ENCODE peak calls at places on chromosomes 3 and 15, in four cellular contexts. One of them, this sample, is unnamed.

GRCh38 chr15:94383706-94384105 is 152.3 kb downstream of the MCTP2 start:
- DNase-seq in K562: no peak
- DNase-seq in H1: no peak
- DNase-seq in HepG2: no peak
- DNase-seq in this sample: no peak

GRCh38 chr3:26406636-26407035 is 215.9 kb upstream of the LRRC3B start:
- DNase-seq in H1: no peak
- DNase-seq in HepG2: no peak
- DNase-seq in K562: no peak
- DNase-seq in this sample: no peak

GRCh38 chr3:5768546-5768945 is 581.0 kb downstream of the EDEM1 start:
- DNase-seq in H1: no peak
- DNase-seq in K562: no peak
- DNase-seq in HepG2: no peak
- DNase-seq in this sample: no peak

GRCh38 chr3:197942956-197943556 is 6.9 kb upstream of the RPL35A start:
- DNase-seq in K562: peak
- DNase-seq in H1: no peak
- DNase-seq in HepG2: no peak
- DNase-seq in this sample: peak

GRCh38 chr15:77992356-77993222 is 84.9 kb downstream of the TBC1D2B start:
- DNase-seq in K562: no peak
- DNase-seq in H1: no peak
- DNase-seq in HepG2: no peak
- DNase-seq in this sample: no peak

GRCh38 chr3:17799312-17799711 is 56.9 kb upstream of the TBC1D5 start:
- DNase-seq in HepG2: no peak
- DNase-seq in K562: no peak
- DNase-seq in H1: no peak
- DNase-seq in this sample: no peak

GRCh38 chr3:12294885-12295580 is 6.2 kb downstream of the PPARG start:
- DNase-seq in HepG2: no peak
- DNase-seq in H1: no peak
- DNase-seq in K562: no peak
- DNase-seq in this sample: peak

GRCh38 chr3:137906985-137907649 is 102.8 kb upstream of the CLDN18 start:
- DNase-seq in HepG2: no peak
- DNase-seq in H1: no peak
- DNase-seq in K562: no peak
- DNase-seq in this sample: no peak

GRCh38 chr3:72290859-72291641 is 506.1 kb upstream of the PROK2 start:
- DNase-seq in K562: no peak
- DNase-seq in H1: no peak
- DNase-seq in HepG2: no peak
- DNase-seq in this sample: no peak

GRCh38 chr15:80978685-80979084 is 10.9 kb downstream of the MESD start:
- DNase-seq in H1: no peak
- DNase-seq in HepG2: no peak
- DNase-seq in K562: peak
- DNase-seq in this sample: no peak

GRCh38 chr3:194985031-194985578 is 285.9 kb downstream of the XXYLT1 start:
- DNase-seq in H1: peak
- DNase-seq in HepG2: peak
- DNase-seq in K562: no peak
- DNase-seq in this sample: peak

GRCh38 chr3:127393131-127393820 is 105.4 kb upstream of the PRR20G start:
- DNase-seq in H1: no peak
- DNase-seq in K562: no peak
- DNase-seq in HepG2: no peak
- DNase-seq in this sample: no peak

GRCh38 chr3:48609088-48610005 is at the start of gene UQCRC1:
- DNase-seq in HepG2: peak
- DNase-seq in H1: peak
- DNase-seq in K562: peak
- DNase-seq in this sample: peak

GRCh38 chr3:51916418-51916817 is 13.3 kb upstream of the IQCF1 start:
- DNase-seq in HepG2: no peak
- DNase-seq in K562: no peak
- DNase-seq in H1: no peak
- DNase-seq in this sample: no peak

GRCh38 chr3:179969525-179969924 is 67.2 kb downstream of the PEX5L start:
- DNase-seq in HepG2: no peak
- DNase-seq in H1: no peak
- DNase-seq in K562: no peak
- DNase-seq in this sample: peak

GRCh38 chr15:57640935-57641682 is 49.4 kb downstream of the MYZAP start:
- DNase-seq in HepG2: peak
- DNase-seq in H1: no peak
- DNase-seq in K562: peak
- DNase-seq in this sample: no peak

GRCh38 chr3:163943664-163944063 is 1134.6 kb downstream of the SI start:
- DNase-seq in K562: no peak
- DNase-seq in HepG2: no peak
- DNase-seq in H1: no peak
- DNase-seq in this sample: no peak

GRCh38 chr15:29045717-29046116 is 159.9 kb downstream of the APBA2 start:
- DNase-seq in HepG2: no peak
- DNase-seq in K562: no peak
- DNase-seq in H1: no peak
- DNase-seq in this sample: no peak
- TF ChIP-seq FOSL1 in HepG2: no peak
- TF ChIP-seq FOSL1 in K562: no peak
- TF ChIP-seq FOSL1 in H1: no peak
- TF ChIP-seq FOSL1 in this sample: no peak

GRCh38 chr3:157836022-157836421 is 270.2 kb downstream of the SHOX2 start:
- DNase-seq in HepG2: no peak
- DNase-seq in H1: no peak
- DNase-seq in K562: no peak
- DNase-seq in this sample: no peak

GRCh38 chr3:157840513-157840912 is 265.7 kb downstream of the SHOX2 start:
- DNase-seq in HepG2: no peak
- DNase-seq in K562: no peak
- DNase-seq in H1: no peak
- DNase-seq in this sample: no peak

GRCh38 chr3:157832588-157832987 is 273.6 kb downstream of the SHOX2 start:
- DNase-seq in HepG2: no peak
- DNase-seq in K562: no peak
- DNase-seq in H1: no peak
- DNase-seq in this sample: no peak

GRCh38 chr3:157838457-157838856 is 267.8 kb downstream of the SHOX2 start:
- DNase-seq in K562: no peak
- DNase-seq in H1: no peak
- DNase-seq in HepG2: no peak
- DNase-seq in this sample: no peak

GRCh38 chr3:157837341-157837740 is 268.9 kb downstream of the SHOX2 start:
- DNase-seq in H1: no peak
- DNase-seq in HepG2: no peak
- DNase-seq in K562: no peak
- DNase-seq in this sample: no peak
- TF ChIP-seq SIN3A in H1: no peak
- TF ChIP-seq SIN3A in HepG2: no peak
- TF ChIP-seq SIN3A in K562: no peak
- TF ChIP-seq SIN3A in this sample: no peak

GRCh38 chr3:124907957-124908356 is 20.8 kb upstream of the ITGB5 start:
- DNase-seq in H1: no peak
- DNase-seq in HepG2: no peak
- DNase-seq in K562: no peak
- DNase-seq in this sample: no peak
- TF ChIP-seq SP1 in H1: no peak
- TF ChIP-seq SP1 in HepG2: no peak
- TF ChIP-seq SP1 in K562: no peak
- TF ChIP-seq SP1 in this sample: no peak

GRCh38 chr3:170355738-170356595 is 1.5 kb upstream of the SKIL start:
- DNase-seq in HepG2: no peak
- DNase-seq in K562: peak
- DNase-seq in H1: no peak
- DNase-seq in this sample: no peak

GRCh38 chr3:170357176-170357919 is at the start of gene SKIL:
- DNase-seq in HepG2: peak
- DNase-seq in H1: no peak
- DNase-seq in K562: peak
- DNase-seq in this sample: peak

GRCh38 chr3:170356596-170357175 is 829 bp upstream of the SKIL start:
- DNase-seq in K562: peak
- DNase-seq in H1: peak
- DNase-seq in HepG2: peak
- DNase-seq in this sample: no peak

GRCh38 chr3:170359178-170359704 is 1.7 kb downstream of the SKIL start:
- DNase-seq in HepG2: no peak
- DNase-seq in H1: no peak
- DNase-seq in K562: no peak
- DNase-seq in this sample: no peak

DNA sequence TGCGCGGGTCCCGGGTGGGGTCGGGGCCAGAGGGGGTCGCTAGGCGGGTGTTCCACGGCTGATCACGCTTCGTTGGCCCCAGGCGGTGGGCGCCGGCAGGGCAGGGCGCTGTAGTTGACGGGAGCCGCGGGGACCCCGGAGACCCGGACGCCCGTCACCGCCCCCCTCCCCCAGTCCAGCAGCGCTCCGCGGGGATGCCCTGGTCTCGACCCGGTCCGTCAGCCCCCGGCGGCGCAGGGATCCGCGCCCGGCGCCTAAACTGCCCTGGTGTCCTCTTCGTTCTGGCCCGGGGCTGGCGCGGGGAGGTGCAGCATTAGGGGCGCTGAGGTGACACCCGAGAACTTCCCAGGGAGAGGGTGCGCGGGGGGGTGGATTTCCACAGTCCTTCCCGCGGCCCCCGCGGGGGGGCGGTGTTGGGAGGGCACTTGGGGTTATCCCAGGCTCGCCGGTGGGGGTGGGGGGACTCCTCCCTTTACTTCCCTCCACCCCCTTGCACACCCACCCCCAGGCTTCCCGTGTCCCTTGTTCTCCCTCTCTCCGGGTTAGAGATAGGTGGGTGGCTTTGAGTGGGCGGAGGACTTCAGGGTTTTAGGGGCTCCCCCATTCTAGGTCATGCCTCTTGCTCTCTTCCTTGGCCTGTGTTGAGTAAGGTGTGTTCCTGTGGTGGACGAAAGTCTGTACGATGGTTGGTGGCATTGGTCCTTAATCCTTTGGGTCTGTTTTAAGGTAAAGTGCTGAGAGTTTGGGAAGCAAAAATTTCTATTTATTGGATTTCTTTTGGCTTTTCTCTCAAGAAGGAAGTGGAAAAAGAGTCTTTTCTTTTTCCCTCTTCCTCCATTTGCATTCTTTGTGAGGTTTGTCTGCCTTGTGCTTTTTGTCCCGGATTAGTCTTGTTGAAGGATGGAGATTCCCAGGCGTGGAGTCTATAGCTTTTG is 672 bp downstream of the SKIL start:
- DNase-seq in K562: peak
- DNase-seq in HepG2: peak
- DNase-seq in H1: no peak
- DNase-seq in this sample: no peak
- TF ChIP-seq FOSL1 in K562: no peak
- TF ChIP-seq FOSL1 in HepG2: no peak
- TF ChIP-seq FOSL1 in H1: no peak
- TF ChIP-seq FOSL1 in this sample: no peak

DNA sequence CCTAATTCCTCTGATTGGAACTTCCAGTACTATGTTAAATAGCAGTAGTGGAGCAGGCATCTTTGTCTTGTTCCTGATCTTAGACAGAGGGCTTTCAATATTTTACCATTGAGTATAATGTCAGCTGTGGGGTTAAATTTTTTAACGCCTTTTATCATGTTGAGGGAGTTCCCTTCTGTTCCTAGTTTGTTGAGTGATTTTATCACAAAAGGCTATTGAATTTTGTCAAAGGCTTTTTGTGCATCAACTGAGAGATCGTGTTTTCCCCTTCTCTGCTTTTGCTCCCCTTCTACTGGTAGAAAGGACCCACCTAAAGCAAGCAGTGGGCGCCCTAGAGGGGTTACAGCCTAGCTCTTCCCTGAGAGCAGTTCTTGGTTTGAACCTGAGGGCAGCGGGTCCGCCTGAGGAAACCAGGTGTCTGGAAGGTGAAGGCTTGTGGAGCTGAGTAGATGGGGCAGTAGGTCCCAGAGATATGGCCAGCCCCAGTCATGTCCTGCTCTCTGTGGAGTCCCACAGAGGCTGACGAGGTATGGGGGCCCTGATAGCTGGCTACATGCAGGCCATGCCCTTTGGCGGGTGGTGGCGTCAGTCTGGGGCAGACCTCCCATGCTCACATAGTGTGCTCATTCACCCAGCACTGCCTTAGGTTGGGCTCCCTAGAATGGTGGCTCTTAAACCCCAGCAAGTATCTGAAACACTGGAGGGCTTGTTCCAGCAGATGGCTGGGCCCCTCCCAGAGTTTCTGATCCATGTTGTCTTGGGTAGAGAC is 11.3 kb downstream of the HDAC11 start:
- DNase-seq in K562: no peak
- DNase-seq in H1: no peak
- DNase-seq in HepG2: no peak
- DNase-seq in this sample: no peak
- TF ChIP-seq SIN3A in K562: no peak
- TF ChIP-seq SIN3A in H1: no peak
- TF ChIP-seq SIN3A in HepG2: no peak
- TF ChIP-seq SIN3A in this sample: no peak

GRCh38 chr3:101936419-101937331 is 87.4 kb downstream of the NFKBIZ start:
- DNase-seq in HepG2: no peak
- DNase-seq in K562: no peak
- DNase-seq in H1: no peak
- DNase-seq in this sample: no peak
- TF ChIP-seq SP1 in HepG2: no peak
- TF ChIP-seq SP1 in K562: no peak
- TF ChIP-seq SP1 in H1: no peak
- TF ChIP-seq SP1 in this sample: no peak

GRCh38 chr3:159839561-159840379 is 148.9 kb upstream of the IL12A start:
- DNase-seq in K562: no peak
- DNase-seq in H1: peak
- DNase-seq in HepG2: no peak
- DNase-seq in this sample: no peak
- TF ChIP-seq FOSL1 in K562: no peak
- TF ChIP-seq FOSL1 in H1: no peak
- TF ChIP-seq FOSL1 in HepG2: no peak
- TF ChIP-seq FOSL1 in this sample: no peak

This sample was measured in HCT116.